ENCODE peak calls at places on chromosomes 1 and 21, in ten cellular contexts. One of them, this sample, is unnamed.

GRCh38 chr1:184035719-184036516 is 1.6 kb downstream of the COLGALT2 start:
- DNase-seq in stimulated activated CD8-positive, alpha-beta memory T cell treated with anti-CD3 and anti-CD28 coated beads, Interleukin-7, amount 100 ng/mL, for 1 hour: no peak
- DNase-seq in SJSA1: no peak
- DNase-seq in kidney tubule cell: peak; percentile 2
- DNase-seq in cardiac muscle cell: no peak
- DNase-seq in RWPE1: no peak
- DNase-seq in NCI-H69: peak; percentile 79
- DNase-seq in NCI-H1092: no peak
- DNase-seq in mesenchymal stem cell: no peak
- DNase-seq in NCI-H510A treated with DMSO at 0.1 percent for 48 hours: no peak
- DNase-seq in this sample: no peak

GRCh38 chr1:186828612-186829542 is at the start of gene PLA2G4A:
- DNase-seq in stimulated activated CD8-positive, alpha-beta memory T cell treated with anti-CD3 and anti-CD28 coated beads, Interleukin-7, amount 100 ng/mL, for 1 hour: no peak
- DNase-seq in SJSA1: no peak
- DNase-seq in kidney tubule cell: peak; percentile 66
- DNase-seq in cardiac muscle cell: peak; percentile 46
- DNase-seq in RWPE1: peak; percentile 68
- DNase-seq in NCI-H69: peak; percentile 51
- DNase-seq in NCI-H1092: no peak
- DNase-seq in mesenchymal stem cell: peak; percentile 80
- DNase-seq in NCI-H510A treated with DMSO at 0.1 percent for 48 hours: no peak
- DNase-seq in this sample: peak; percentile 18

GRCh38 chr21:44927587-44928461 is 7.1 kb upstream of the ITGB2 start:
- DNase-seq in stimulated activated CD8-positive, alpha-beta memory T cell treated with anti-CD3 and anti-CD28 coated beads, Interleukin-7, amount 100 ng/mL, for 1 hour: peak; percentile 75
- DNase-seq in SJSA1: peak; percentile 97
- DNase-seq in kidney tubule cell: peak; percentile 96
- DNase-seq in cardiac muscle cell: no peak
- DNase-seq in RWPE1: peak; percentile 84
- DNase-seq in NCI-H69: peak; percentile 67
- DNase-seq in NCI-H1092: no peak
- DNase-seq in mesenchymal stem cell: peak; percentile 76
- DNase-seq in NCI-H510A treated with DMSO at 0.1 percent for 48 hours: no peak
- DNase-seq in this sample: peak; percentile 69

GRCh38 chr1:247390996-247391395 is 25.0 kb upstream of the NLRP3 start:
- DNase-seq in stimulated activated CD8-positive, alpha-beta memory T cell treated with anti-CD3 and anti-CD28 coated beads, Interleukin-7, amount 100 ng/mL, for 1 hour: no peak
- DNase-seq in SJSA1: no peak
- DNase-seq in kidney tubule cell: no peak
- DNase-seq in cardiac muscle cell: no peak
- DNase-seq in RWPE1: no peak
- DNase-seq in NCI-H69: no peak
- DNase-seq in NCI-H1092: no peak
- DNase-seq in mesenchymal stem cell: no peak
- DNase-seq in NCI-H510A treated with DMSO at 0.1 percent for 48 hours: no peak
- DNase-seq in this sample: no peak

GRCh38 chr1:59012378-59012777 is 228.5 kb upstream of the JUN start:
- DNase-seq in stimulated activated CD8-positive, alpha-beta memory T cell treated with anti-CD3 and anti-CD28 coated beads, Interleukin-7, amount 100 ng/mL, for 1 hour: no peak
- DNase-seq in SJSA1: no peak
- DNase-seq in kidney tubule cell: no peak
- DNase-seq in cardiac muscle cell: no peak
- DNase-seq in RWPE1: no peak
- DNase-seq in NCI-H69: no peak
- DNase-seq in NCI-H1092: no peak
- DNase-seq in mesenchymal stem cell: no peak
- DNase-seq in NCI-H510A treated with DMSO at 0.1 percent for 48 hours: no peak
- DNase-seq in this sample: no peak

GRCh38 chr1:73943270-73943669 is 254.7 kb downstream of the LRRIQ3 start:
- DNase-seq in stimulated activated CD8-positive, alpha-beta memory T cell treated with anti-CD3 and anti-CD28 coated beads, Interleukin-7, amount 100 ng/mL, for 1 hour: no peak
- DNase-seq in SJSA1: no peak
- DNase-seq in kidney tubule cell: peak; percentile 79
- DNase-seq in cardiac muscle cell: no peak
- DNase-seq in RWPE1: no peak
- DNase-seq in NCI-H69: no peak
- DNase-seq in NCI-H1092: no peak
- DNase-seq in mesenchymal stem cell: no peak
- DNase-seq in NCI-H510A treated with DMSO at 0.1 percent for 48 hours: no peak
- DNase-seq in this sample: no peak

GRCh38 chr1:153540394-153541361 is at the start of gene S100A5:
- DNase-seq in stimulated activated CD8-positive, alpha-beta memory T cell treated with anti-CD3 and anti-CD28 coated beads, Interleukin-7, amount 100 ng/mL, for 1 hour: no peak
- DNase-seq in SJSA1: no peak
- DNase-seq in kidney tubule cell: peak; percentile 91
- DNase-seq in cardiac muscle cell: no peak
- DNase-seq in RWPE1: no peak
- DNase-seq in NCI-H69: peak; percentile 57
- DNase-seq in NCI-H1092: no peak
- DNase-seq in mesenchymal stem cell: no peak
- DNase-seq in NCI-H510A treated with DMSO at 0.1 percent for 48 hours: no peak
- DNase-seq in this sample: peak; percentile 28

GRCh38 chr1:236176337-236177336 is 34.3 kb downstream of the GPR137B start:
- DNase-seq in stimulated activated CD8-positive, alpha-beta memory T cell treated with anti-CD3 and anti-CD28 coated beads, Interleukin-7, amount 100 ng/mL, for 1 hour: no peak
- DNase-seq in SJSA1: no peak
- DNase-seq in kidney tubule cell: peak; percentile 86
- DNase-seq in cardiac muscle cell: no peak
- DNase-seq in RWPE1: no peak
- DNase-seq in NCI-H69: peak; percentile 12
- DNase-seq in NCI-H1092: no peak
- DNase-seq in mesenchymal stem cell: no peak
- DNase-seq in NCI-H510A treated with DMSO at 0.1 percent for 48 hours: no peak
- DNase-seq in this sample: no peak

GRCh38 chr1:6962390-6962955 is 177.2 kb downstream of the CAMTA1 start:
- DNase-seq in stimulated activated CD8-positive, alpha-beta memory T cell treated with anti-CD3 and anti-CD28 coated beads, Interleukin-7, amount 100 ng/mL, for 1 hour: no peak
- DNase-seq in SJSA1: no peak
- DNase-seq in kidney tubule cell: peak; percentile 51
- DNase-seq in cardiac muscle cell: peak; percentile 95
- DNase-seq in RWPE1: peak; percentile 54
- DNase-seq in NCI-H69: peak; percentile 68
- DNase-seq in NCI-H1092: no peak
- DNase-seq in mesenchymal stem cell: no peak
- DNase-seq in NCI-H510A treated with DMSO at 0.1 percent for 48 hours: no peak
- DNase-seq in this sample: no peak

GRCh38 chr1:196607940-196608339 is 300 bp downstream of the KCNT2 start:
- DNase-seq in stimulated activated CD8-positive, alpha-beta memory T cell treated with anti-CD3 and anti-CD28 coated beads, Interleukin-7, amount 100 ng/mL, for 1 hour: no peak
- DNase-seq in SJSA1: no peak
- DNase-seq in kidney tubule cell: no peak
- DNase-seq in cardiac muscle cell: no peak
- DNase-seq in RWPE1: no peak
- DNase-seq in NCI-H69: peak; percentile 91
- DNase-seq in NCI-H1092: no peak
- DNase-seq in mesenchymal stem cell: no peak
- DNase-seq in NCI-H510A treated with DMSO at 0.1 percent for 48 hours: peak; percentile 58
- DNase-seq in this sample: no peak

GRCh38 chr1:39977202-39977601 is 22.3 kb downstream of the MFSD2A start:
- DNase-seq in stimulated activated CD8-positive, alpha-beta memory T cell treated with anti-CD3 and anti-CD28 coated beads, Interleukin-7, amount 100 ng/mL, for 1 hour: no peak
- DNase-seq in SJSA1: peak; percentile 62
- DNase-seq in kidney tubule cell: peak; percentile 79
- DNase-seq in cardiac muscle cell: no peak
- DNase-seq in RWPE1: no peak
- DNase-seq in NCI-H69: no peak
- DNase-seq in NCI-H1092: no peak
- DNase-seq in mesenchymal stem cell: no peak
- DNase-seq in NCI-H510A treated with DMSO at 0.1 percent for 48 hours: no peak
- DNase-seq in this sample: no peak

GRCh38 chr1:67460648-67461500 is 30.7 kb upstream of the SERBP1 start:
- DNase-seq in stimulated activated CD8-positive, alpha-beta memory T cell treated with anti-CD3 and anti-CD28 coated beads, Interleukin-7, amount 100 ng/mL, for 1 hour: no peak
- DNase-seq in SJSA1: no peak
- DNase-seq in kidney tubule cell: peak; percentile 41
- DNase-seq in cardiac muscle cell: peak; percentile 5
- DNase-seq in RWPE1: no peak
- DNase-seq in NCI-H69: peak; percentile 70
- DNase-seq in NCI-H1092: no peak
- DNase-seq in mesenchymal stem cell: no peak
- DNase-seq in NCI-H510A treated with DMSO at 0.1 percent for 48 hours: no peak
- DNase-seq in this sample: no peak

GRCh38 chr1:204920511-204920910 is 49.8 kb downstream of the NFASC start:
- DNase-seq in stimulated activated CD8-positive, alpha-beta memory T cell treated with anti-CD3 and anti-CD28 coated beads, Interleukin-7, amount 100 ng/mL, for 1 hour: no peak
- DNase-seq in SJSA1: no peak
- DNase-seq in kidney tubule cell: no peak
- DNase-seq in cardiac muscle cell: no peak
- DNase-seq in RWPE1: no peak
- DNase-seq in NCI-H69: peak; percentile 54
- DNase-seq in NCI-H1092: no peak
- DNase-seq in mesenchymal stem cell: no peak
- DNase-seq in NCI-H510A treated with DMSO at 0.1 percent for 48 hours: no peak
- DNase-seq in this sample: no peak

GRCh38 chr1:1058921-1059493 is 15.1 kb downstream of the RNF223 start:
- DNase-seq in stimulated activated CD8-positive, alpha-beta memory T cell treated with anti-CD3 and anti-CD28 coated beads, Interleukin-7, amount 100 ng/mL, for 1 hour: no peak
- DNase-seq in SJSA1: no peak
- DNase-seq in kidney tubule cell: peak; percentile 53
- DNase-seq in cardiac muscle cell: no peak
- DNase-seq in RWPE1: no peak
- DNase-seq in NCI-H69: peak; percentile 64
- DNase-seq in NCI-H1092: no peak
- DNase-seq in mesenchymal stem cell: peak; percentile 37
- DNase-seq in NCI-H510A treated with DMSO at 0.1 percent for 48 hours: peak; percentile 80
- DNase-seq in this sample: no peak

GRCh38 chr1:13965770-13966398 is 265.9 kb downstream of the PRDM2 start:
- DNase-seq in stimulated activated CD8-positive, alpha-beta memory T cell treated with anti-CD3 and anti-CD28 coated beads, Interleukin-7, amount 100 ng/mL, for 1 hour: no peak
- DNase-seq in SJSA1: no peak
- DNase-seq in kidney tubule cell: peak; percentile 73
- DNase-seq in cardiac muscle cell: peak; percentile 76
- DNase-seq in RWPE1: peak; percentile 78
- DNase-seq in NCI-H69: peak; percentile 46
- DNase-seq in NCI-H1092: peak; percentile 73
- DNase-seq in mesenchymal stem cell: peak; percentile 2
- DNase-seq in NCI-H510A treated with DMSO at 0.1 percent for 48 hours: peak; percentile 93
- DNase-seq in this sample: no peak

GRCh38 chr1:176767714-176768136 is 304.8 kb downstream of the PAPPA2 start:
- DNase-seq in stimulated activated CD8-positive, alpha-beta memory T cell treated with anti-CD3 and anti-CD28 coated beads, Interleukin-7, amount 100 ng/mL, for 1 hour: no peak
- DNase-seq in SJSA1: no peak
- DNase-seq in kidney tubule cell: no peak
- DNase-seq in cardiac muscle cell: no peak
- DNase-seq in RWPE1: no peak
- DNase-seq in NCI-H69: no peak
- DNase-seq in NCI-H1092: no peak
- DNase-seq in mesenchymal stem cell: no peak
- DNase-seq in NCI-H510A treated with DMSO at 0.1 percent for 48 hours: no peak
- DNase-seq in this sample: no peak

GRCh38 chr1:19442150-19443096 is 42.9 kb downstream of the CAPZB start:
- DNase-seq in stimulated activated CD8-positive, alpha-beta memory T cell treated with anti-CD3 and anti-CD28 coated beads, Interleukin-7, amount 100 ng/mL, for 1 hour: no peak
- DNase-seq in SJSA1: no peak
- DNase-seq in kidney tubule cell: no peak
- DNase-seq in cardiac muscle cell: no peak
- DNase-seq in RWPE1: no peak
- DNase-seq in NCI-H69: no peak
- DNase-seq in NCI-H1092: no peak
- DNase-seq in mesenchymal stem cell: peak; percentile 60
- DNase-seq in NCI-H510A treated with DMSO at 0.1 percent for 48 hours: peak; percentile 74
- DNase-seq in this sample: no peak

GRCh38 chr1:192879416-192879815 is 70.6 kb downstream of the RGS2 start:
- DNase-seq in stimulated activated CD8-positive, alpha-beta memory T cell treated with anti-CD3 and anti-CD28 coated beads, Interleukin-7, amount 100 ng/mL, for 1 hour: no peak
- DNase-seq in SJSA1: no peak
- DNase-seq in kidney tubule cell: peak; percentile 21
- DNase-seq in cardiac muscle cell: peak; percentile 29
- DNase-seq in RWPE1: no peak
- DNase-seq in NCI-H69: no peak
- DNase-seq in NCI-H1092: no peak
- DNase-seq in mesenchymal stem cell: peak; percentile 65
- DNase-seq in NCI-H510A treated with DMSO at 0.1 percent for 48 hours: no peak
- DNase-seq in this sample: no peak

GRCh38 chr1:203368624-203369451 is 17.9 kb upstream of the FMOD start:
- DNase-seq in stimulated activated CD8-positive, alpha-beta memory T cell treated with anti-CD3 and anti-CD28 coated beads, Interleukin-7, amount 100 ng/mL, for 1 hour: no peak
- DNase-seq in SJSA1: no peak
- DNase-seq in kidney tubule cell: no peak
- DNase-seq in cardiac muscle cell: no peak
- DNase-seq in RWPE1: peak; percentile 81
- DNase-seq in NCI-H69: no peak
- DNase-seq in NCI-H1092: peak; percentile 28
- DNase-seq in mesenchymal stem cell: peak; percentile 83
- DNase-seq in NCI-H510A treated with DMSO at 0.1 percent for 48 hours: no peak
- DNase-seq in this sample: no peak

GRCh38 chr1:91779603-91780021 is 106.3 kb downstream of the TGFBR3 start:
- DNase-seq in stimulated activated CD8-positive, alpha-beta memory T cell treated with anti-CD3 and anti-CD28 coated beads, Interleukin-7, amount 100 ng/mL, for 1 hour: no peak
- DNase-seq in SJSA1: no peak
- DNase-seq in kidney tubule cell: peak; percentile 23
- DNase-seq in cardiac muscle cell: no peak
- DNase-seq in RWPE1: no peak
- DNase-seq in NCI-H69: peak; percentile 2
- DNase-seq in NCI-H1092: no peak
- DNase-seq in mesenchymal stem cell: no peak
- DNase-seq in NCI-H510A treated with DMSO at 0.1 percent for 48 hours: peak; percentile 77
- DNase-seq in this sample: no peak

GRCh38 chr1:245090491-245091090 is 64.2 kb upstream of the KIF26B start:
- DNase-seq in stimulated activated CD8-positive, alpha-beta memory T cell treated with anti-CD3 and anti-CD28 coated beads, Interleukin-7, amount 100 ng/mL, for 1 hour: no peak
- DNase-seq in SJSA1: no peak
- DNase-seq in kidney tubule cell: peak; percentile 86
- DNase-seq in cardiac muscle cell: no peak
- DNase-seq in RWPE1: no peak
- DNase-seq in NCI-H69: no peak
- DNase-seq in NCI-H1092: no peak
- DNase-seq in mesenchymal stem cell: no peak
- DNase-seq in NCI-H510A treated with DMSO at 0.1 percent for 48 hours: no peak
- DNase-seq in this sample: no peak

GRCh38 chr1:1630965-1631792 is 794 bp upstream of the MMP23B start:
- DNase-seq in stimulated activated CD8-positive, alpha-beta memory T cell treated with anti-CD3 and anti-CD28 coated beads, Interleukin-7, amount 100 ng/mL, for 1 hour: no peak
- DNase-seq in SJSA1: no peak
- DNase-seq in kidney tubule cell: no peak
- DNase-seq in cardiac muscle cell: peak; percentile 15
- DNase-seq in RWPE1: no peak
- DNase-seq in NCI-H69: peak; percentile 37
- DNase-seq in NCI-H1092: no peak
- DNase-seq in mesenchymal stem cell: peak; percentile 37
- DNase-seq in NCI-H510A treated with DMSO at 0.1 percent for 48 hours: no peak
- DNase-seq in this sample: no peak

GRCh38 chr1:212607206-212607923 is 1.2 kb upstream of the ATF3 start:
- DNase-seq in stimulated activated CD8-positive, alpha-beta memory T cell treated with anti-CD3 and anti-CD28 coated beads, Interleukin-7, amount 100 ng/mL, for 1 hour: no peak
- DNase-seq in SJSA1: no peak
- DNase-seq in kidney tubule cell: peak; percentile 33
- DNase-seq in cardiac muscle cell: peak; percentile 42
- DNase-seq in RWPE1: no peak
- DNase-seq in NCI-H69: peak; percentile 57
- DNase-seq in NCI-H1092: no peak
- DNase-seq in mesenchymal stem cell: peak; percentile 64
- DNase-seq in NCI-H510A treated with DMSO at 0.1 percent for 48 hours: peak; percentile 23
- DNase-seq in this sample: peak; percentile 26

GRCh38 chr1:200530551-200531261 is 89.8 kb downstream of the KIF14 start:
- DNase-seq in stimulated activated CD8-positive, alpha-beta memory T cell treated with anti-CD3 and anti-CD28 coated beads, Interleukin-7, amount 100 ng/mL, for 1 hour: peak; percentile 3
- DNase-seq in SJSA1: no peak
- DNase-seq in kidney tubule cell: no peak
- DNase-seq in cardiac muscle cell: no peak
- DNase-seq in RWPE1: no peak
- DNase-seq in NCI-H69: peak; percentile 29
- DNase-seq in NCI-H1092: no peak
- DNase-seq in mesenchymal stem cell: no peak
- DNase-seq in NCI-H510A treated with DMSO at 0.1 percent for 48 hours: no peak
- DNase-seq in this sample: no peak

GRCh38 chr1:106063510-106063909 is 993.0 kb upstream of the PRMT6 start:
- DNase-seq in stimulated activated CD8-positive, alpha-beta memory T cell treated with anti-CD3 and anti-CD28 coated beads, Interleukin-7, amount 100 ng/mL, for 1 hour: no peak
- DNase-seq in SJSA1: no peak
- DNase-seq in kidney tubule cell: no peak
- DNase-seq in cardiac muscle cell: no peak
- DNase-seq in RWPE1: no peak
- DNase-seq in NCI-H69: peak; percentile 91
- DNase-seq in NCI-H1092: peak; percentile 86
- DNase-seq in mesenchymal stem cell: no peak
- DNase-seq in NCI-H510A treated with DMSO at 0.1 percent for 48 hours: peak; percentile 95
- DNase-seq in this sample: no peak

GRCh38 chr1:29453502-29454240 is 217.3 kb downstream of the PTPRU start:
- DNase-seq in stimulated activated CD8-positive, alpha-beta memory T cell treated with anti-CD3 and anti-CD28 coated beads, Interleukin-7, amount 100 ng/mL, for 1 hour: no peak
- DNase-seq in SJSA1: peak; percentile 57
- DNase-seq in kidney tubule cell: peak; percentile 49
- DNase-seq in cardiac muscle cell: peak; percentile 67
- DNase-seq in RWPE1: peak; percentile 68
- DNase-seq in NCI-H69: peak; percentile 72
- DNase-seq in NCI-H1092: no peak
- DNase-seq in mesenchymal stem cell: peak; percentile 42
- DNase-seq in NCI-H510A treated with DMSO at 0.1 percent for 48 hours: peak; percentile 78
- DNase-seq in this sample: no peak

GRCh38 chr1:61864501-61864900 is 122.2 kb downstream of the PATJ start:
- DNase-seq in stimulated activated CD8-positive, alpha-beta memory T cell treated with anti-CD3 and anti-CD28 coated beads, Interleukin-7, amount 100 ng/mL, for 1 hour: no peak
- DNase-seq in SJSA1: peak; percentile 46
- DNase-seq in kidney tubule cell: no peak
- DNase-seq in cardiac muscle cell: no peak
- DNase-seq in RWPE1: no peak
- DNase-seq in NCI-H69: no peak
- DNase-seq in NCI-H1092: no peak
- DNase-seq in mesenchymal stem cell: peak; percentile 26
- DNase-seq in NCI-H510A treated with DMSO at 0.1 percent for 48 hours: no peak
- DNase-seq in this sample: no peak

GRCh38 chr1:108125312-108126138 is 74.6 kb downstream of the SLC25A24 start:
- DNase-seq in stimulated activated CD8-positive, alpha-beta memory T cell treated with anti-CD3 and anti-CD28 coated beads, Interleukin-7, amount 100 ng/mL, for 1 hour: peak; percentile 24
- DNase-seq in SJSA1: peak; percentile 59
- DNase-seq in kidney tubule cell: peak; percentile 83
- DNase-seq in cardiac muscle cell: peak; percentile 86
- DNase-seq in RWPE1: peak; percentile 59
- DNase-seq in NCI-H69: peak; percentile 83
- DNase-seq in NCI-H1092: peak; percentile 58
- DNase-seq in mesenchymal stem cell: peak; percentile 78
- DNase-seq in NCI-H510A treated with DMSO at 0.1 percent for 48 hours: peak; percentile 88
- DNase-seq in this sample: peak; percentile 68

This sample was measured in naive B cell.